ENCODE peak calls at places on chromosome 1, in seven cellular contexts. M, D, F, W, T, O and C are unnamed samples.

GRCh38 chr1:42529724-42530161 is 66.7 kb downstream of the CCDC30 start:
- DNase-seq in M (no peak), D (no peak), F (no peak), W (no peak), T (no peak), O (no peak), C (no peak)

GRCh38 chr1:111441573-111442192 is 7.4 kb downstream of the WDR77 start:
- DNase-seq in M (no peak), D (peak; percentile 33), F (peak; percentile 76), W (no peak), T (peak; percentile 42), O (no peak), C (no peak)

GRCh38 chr1:169795687-169796086 is 980 bp upstream of the METTL18 start:
- DNase-seq in M (no peak), D (no peak), F (no peak), W (no peak), T (no peak), O (no peak), C (no peak)

GRCh38 chr1:237183963-237184540 is 142.1 kb downstream of the RYR2 start:
- DNase-seq in M (no peak), D (no peak), F (peak; percentile 70), W (no peak), T (no peak), O (no peak), C (no peak)

GRCh38 chr1:21670956-21671902 is 2.1 kb upstream of the RAP1GAP start:
- DNase-seq in M (no peak), D (no peak), F (peak; percentile 17), W (no peak), T (no peak), O (no peak), C (no peak)

GRCh38 chr1:2543543-2544092 is 12.6 kb upstream of the TNFRSF14 start:
- DNase-seq in M (no peak), D (peak; percentile 82), F (no peak), W (no peak), T (no peak), O (no peak), C (no peak)

GRCh38 chr1:35441926-35442579 is 115.2 kb downstream of the KIAA0319L start:
- DNase-seq in M (no peak), D (no peak), F (no peak), W (no peak), T (no peak), O (no peak), C (no peak)

GRCh38 chr1:184563308-184563707 is 176.5 kb downstream of the C1orf21 start:
- DNase-seq in M (no peak), D (peak; percentile 34), F (no peak), W (no peak), T (no peak), O (no peak), C (no peak)

GRCh38 chr1:7422081-7422480 is 349.0 kb upstream of the VAMP3 start:
- DNase-seq in M (no peak), D (no peak), F (no peak), W (no peak), T (no peak), O (no peak), C (no peak)

GRCh38 chr1:19015476-19015875 is 59.0 kb upstream of the IFFO2 start:
- DNase-seq in M (peak; percentile 18), D (no peak), F (no peak), W (no peak), T (no peak), O (no peak), C (no peak)

GRCh38 chr1:30762152-30762930 is 4.8 kb upstream of the LAPTM5 start:
- DNase-seq in M (no peak), D (no peak), F (no peak), W (no peak), T (no peak), O (no peak), C (no peak)

GRCh38 chr1:207867136-207868081 is 43.5 kb downstream of the CD34 start:
- DNase-seq in M (peak; percentile 60), D (peak; percentile 22), F (no peak), W (peak; percentile 42), T (peak; percentile 47), O (no peak), C (no peak)

GRCh38 chr1:119254067-119254720 is 113.7 kb upstream of the WARS2 start:
- DNase-seq in M (no peak), D (no peak), F (no peak), W (no peak), T (no peak), O (no peak), C (no peak)

GRCh38 chr1:2208309-2209239 is 14.0 kb upstream of the FAAP20 start:
- DNase-seq in M (no peak), D (no peak), F (no peak), W (peak; percentile 45), T (peak; percentile 85), O (peak; percentile 94), C (no peak)

GRCh38 chr1:216600730-216601426 is 122.4 kb downstream of the ESRRG start:
- DNase-seq in M (peak; percentile 48), D (peak; percentile 88), F (peak; percentile 73), W (peak; percentile 81), T (peak; percentile 83), O (peak; percentile 3), C (peak; percentile 1)

GRCh38 chr1:40143891-40144575 is 17.2 kb upstream of the RLF start:
- DNase-seq in M (peak; percentile 31), D (peak; percentile 60), F (peak; percentile 75), W (no peak), T (peak; percentile 66), O (peak; percentile 28), C (no peak)

GRCh38 chr1:107689157-107689556 is 275.8 kb downstream of the VAV3 start:
- DNase-seq in M (peak; percentile 85), D (no peak), F (peak; percentile 36), W (no peak), T (no peak), O (no peak), C (no peak)

GRCh38 chr1:22861764-22862440 is 110.8 kb downstream of the LACTBL1 start:
- DNase-seq in M (no peak), D (peak; percentile 86), F (no peak), W (no peak), T (peak; percentile 55), O (no peak), C (no peak)

GRCh38 chr1:98733782-98734112 is 72.2 kb downstream of the SNX7 start:
- DNase-seq in M (no peak), D (no peak), F (no peak), W (no peak), T (no peak), O (no peak), C (no peak)

GRCh38 chr1:197770243-197770642 is 5.0 kb downstream of the DENND1B start:
- DNase-seq in M (no peak), D (no peak), F (no peak), W (no peak), T (no peak), O (no peak), C (no peak)

GRCh38 chr1:90850181-90850924 is 133.3 kb upstream of the BARHL2 start:
- DNase-seq in M (no peak), D (peak; percentile 63), F (peak; percentile 42), W (peak; percentile 17), T (peak; percentile 43), O (no peak), C (no peak)

GRCh38 chr1:161163793-161164192 is 2.4 kb upstream of the PPOX start:
- DNase-seq in M (no peak), D (no peak), F (no peak), W (no peak), T (no peak), O (no peak), C (no peak)

GRCh38 chr1:53644909-53645689 is 93.9 kb downstream of the GLIS1 start:
- DNase-seq in M (no peak), D (no peak), F (peak; percentile 17), W (no peak), T (no peak), O (no peak), C (no peak)

GRCh38 chr1:227330279-227330678 is 12.0 kb upstream of the CDC42BPA start:
- DNase-seq in M (no peak), D (no peak), F (no peak), W (no peak), T (no peak), O (no peak), C (no peak)
- TF ChIP-seq CTCF in M (no peak), D (no peak), F (no peak), W (no peak), T (no peak), O (no peak), C (no peak)

DNA sequence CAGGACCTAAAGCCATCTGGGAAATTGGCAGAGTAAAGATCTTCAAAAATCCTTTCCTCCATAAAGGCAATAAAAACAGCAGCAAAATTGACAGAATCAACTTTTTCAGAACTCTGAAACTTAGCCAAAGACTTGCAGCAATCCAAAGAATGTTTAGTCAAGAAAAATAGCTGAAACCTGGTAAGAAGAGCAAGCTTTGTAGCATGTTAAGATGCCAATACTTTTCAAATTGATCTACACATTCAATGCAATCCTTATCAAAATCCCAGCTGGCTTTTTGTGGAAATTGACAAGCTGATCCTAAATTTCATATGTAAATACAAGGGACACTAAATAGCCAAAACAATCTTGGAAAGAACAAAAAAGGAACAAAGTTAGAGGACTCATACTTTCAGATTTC is 23.8 kb upstream of the FAM163A start:
- DNase-seq in M (no peak), D (no peak), F (no peak), W (no peak), T (no peak), O (no peak), C (no peak)
- H3K9me3 ChIP-seq in M (peaks cover 20% of the 10 kb centered on the region), D (peaks cover 5% of the 10 kb centered on the region), F (peaks cover 8% of the 10 kb centered on the region), W (no peaks in the 10 kb centered on the region), T (no peaks in the 10 kb centered on the region), O (peaks cover 14% of the 10 kb centered on the region), C (peaks cover 41% of the 10 kb centered on the region)

DNA sequence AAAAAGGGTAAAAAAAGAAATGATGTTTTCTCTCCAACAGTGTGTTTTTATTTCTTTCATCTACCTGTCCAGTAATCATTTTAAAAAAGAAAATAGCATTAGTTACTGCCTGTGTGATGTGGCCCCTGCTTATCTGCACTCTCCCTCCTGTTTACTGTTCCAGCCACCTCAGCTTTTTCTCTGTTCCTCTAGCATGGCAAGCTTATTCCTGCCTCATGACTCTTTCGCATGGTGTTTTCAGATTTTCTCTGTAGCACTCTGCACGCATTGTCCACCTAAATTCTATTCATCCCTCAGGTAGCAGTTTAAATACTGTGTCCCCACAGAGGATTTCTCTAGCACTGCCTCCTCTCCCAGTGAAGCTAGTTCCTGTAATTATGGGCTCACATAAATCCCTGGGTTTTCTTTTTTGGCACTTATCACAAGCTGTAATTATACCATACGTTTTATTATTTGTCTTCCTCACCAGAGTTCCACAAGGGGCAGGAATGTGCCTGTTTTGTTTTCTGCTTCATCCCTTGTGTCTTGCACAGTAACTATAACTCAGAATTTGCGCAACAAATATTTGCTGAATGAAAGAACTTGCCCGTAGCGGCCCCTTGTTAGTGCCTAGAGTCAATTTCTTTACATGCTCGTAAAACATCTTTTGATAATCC is 51.4 kb upstream of the LRIG2 start:
- DNase-seq in M (no peak), D (no peak), F (no peak), W (no peak), T (no peak), O (no peak), C (no peak)
- TF ChIP-seq CTCF in M (no peak), D (no peak), F (no peak), W (no peak), T (no peak), O (no peak), C (no peak)

DNA sequence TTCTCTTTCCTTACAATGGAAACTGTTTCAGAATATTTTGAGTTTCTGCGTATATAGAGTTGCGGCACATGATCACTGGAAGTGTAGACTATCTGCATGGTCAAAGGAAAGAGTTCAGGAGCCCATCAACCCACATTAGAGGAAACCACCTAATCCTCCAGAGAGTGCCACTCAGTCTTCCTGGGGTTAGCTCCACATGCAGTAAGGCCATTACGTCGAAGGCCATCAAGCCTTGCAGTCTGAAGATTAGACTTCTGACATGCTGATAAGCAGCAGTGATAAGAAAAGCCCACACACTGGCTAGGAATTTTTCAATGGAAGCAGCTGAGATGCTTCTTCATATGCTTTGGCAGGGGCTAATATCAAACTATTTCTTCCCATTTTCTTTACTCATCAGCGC is 7.6 kb downstream of the ZNF669 start:
- DNase-seq in M (no peak), D (no peak), F (no peak), W (no peak), T (no peak), O (no peak), C (no peak)
- H3K9me3 ChIP-seq in M (no peaks in the 10 kb centered on the region), D (peaks cover 7% of the 10 kb centered on the region), F (peaks cover 4% of the 10 kb centered on the region), W (no peaks in the 10 kb centered on the region), T (no peaks in the 10 kb centered on the region), O (peaks cover 20% of the 10 kb centered on the region), C (no peaks in the 10 kb centered on the region)